ENCODE peak calls at places on chromosomes 3 and 15, in five cellular contexts. T is HepG2, G is heart left ventricle, I is mesenchymal stem cell, X is upper lobe of left lung. S is an unnamed sample. For H3K4me1, the result is how much of the 10 kb centered on the place peaks cover.

GRCh38 chr15:101378879-101379278 is 83.8 kb upstream of the SNRPA1 start:
- DNase-seq in T (no peak), G (no peak), I (no peak), X (no peak), S (no peak)

GRCh38 chr15:83746231-83746630 is 92.3 kb downstream of the ADAMTSL3 start:
- DNase-seq in T (no peak), G (no peak), I (no peak), X (no peak), S (no peak)

GRCh38 chr15:48520376-48521155 is 124.9 kb downstream of the FBN1 start:
- DNase-seq in T (peak), G (no peak), I (no peak), X (peak), S (no peak)

GRCh38 chr3:98367464-98368246 is 14.0 kb downstream of the OR5K4 start:
- DNase-seq in T (no peak), G (no peak), I (no peak), X (no peak), S (no peak)

GRCh38 chr15:82540984-82541431 is 751 bp upstream of the RPS17 start:
- DNase-seq in T (no peak), G (no peak), I (no peak), X (peak), S (peak)

GRCh38 chr3:71978150-71978721 is 193.3 kb upstream of the PROK2 start:
- DNase-seq in T (no peak), G (no peak), I (no peak), X (no peak), S (no peak)

GRCh38 chr15:62506217-62506805 is 341.2 kb upstream of the C2CD4B start:
- DNase-seq in T (peak), G (no peak), I (peak), X (no peak), S (no peak)

GRCh38 chr3:187943677-187944390 is 198.6 kb upstream of the BCL6 start:
- DNase-seq in T (peak), G (no peak), I (no peak), X (no peak), S (no peak)

GRCh38 chr15:99706557-99707303 is 26.5 kb downstream of the LYSMD4 start:
- DNase-seq in T (no peak), G (no peak), I (peak), X (no peak), S (no peak)

GRCh38 chr15:33402640-33403039 is 91.9 kb downstream of the RYR3 start:
- DNase-seq in T (no peak), G (no peak), I (no peak), X (no peak), S (no peak)

GRCh38 chr15:36458406-36458805 is 121.0 kb upstream of the CDIN1 start:
- DNase-seq in T (no peak), G (no peak), I (no peak), X (no peak), S (no peak)

GRCh38 chr3:5390221-5390620 is 202.7 kb downstream of the EDEM1 start:
- DNase-seq in T (no peak), G (no peak), I (no peak), X (no peak), S (no peak)

GRCh38 chr3:41900265-41900664 is 61.6 kb downstream of the ULK4 start:
- DNase-seq in T (no peak), G (no peak), I (peak), X (no peak), S (no peak)

GRCh38 chr15:30044377-30044776 is 38.4 kb upstream of the GOLGA8J start:
- DNase-seq in T (no peak), G (no peak), I (no peak), X (peak), S (no peak)

GRCh38 chr3:141405581-141405980 is 37.3 kb downstream of the ZBTB38 start:
- DNase-seq in T (no peak), G (no peak), I (no peak), X (no peak), S (no peak)

GRCh38 chr3:98343647-98344507 is 9.8 kb upstream of the OR5K4 start:
- DNase-seq in T (peak), G (no peak), I (peak), X (no peak), S (no peak)

GRCh38 chr3:72657666-72658065 is 190.6 kb downstream of the SHQ1 start:
- DNase-seq in T (peak), G (no peak), I (no peak), X (no peak), S (no peak)

GRCh38 chr15:90315276-90315982 is 36.7 kb upstream of the ZNF774 start:
- DNase-seq in T (peak), G (peak), I (peak), X (no peak), S (no peak)

GRCh38 chr3:175288616-175289015 is 429.5 kb downstream of the NAALADL2 start:
- DNase-seq in T (no peak), G (no peak), I (no peak), X (no peak), S (no peak)

GRCh38 chr3:70078778-70079177 is 79.2 kb downstream of the SAMMSON start:
- DNase-seq in T (no peak), G (no peak), I (no peak), X (no peak), S (no peak)

GRCh38 chr3:63193647-63194046 is 84.5 kb upstream of the SYNPR start:
- DNase-seq in T (peak), G (no peak), I (no peak), X (no peak), S (no peak)

GRCh38 chr15:23518104-23518503 is 47.4 kb upstream of the MKRN3 start:
- DNase-seq in T (no peak), G (no peak), I (no peak), X (no peak), S (no peak)

GRCh38 chr3:157190242-157190876 is 30.4 kb upstream of the CCNL1 start:
- DNase-seq in T (no peak), G (no peak), I (no peak), X (no peak), S (no peak)

GRCh38 chr15:29136815-29137214 is 132.8 kb downstream of the NSMCE3 start:
- DNase-seq in T (no peak), G (no peak), I (no peak), X (no peak), S (peak)

GRCh38 chr3:2883292-2883691 is 226.9 kb downstream of the IL5RA start:
- DNase-seq in T (no peak), G (no peak), I (no peak), X (no peak), S (no peak)

GRCh38 chr3:111738238-111738637 is 120.8 kb upstream of the PHLDB2 start:
- DNase-seq in T (no peak), G (no peak), I (peak), X (no peak), S (no peak)

GRCh38 chr15:31481157-31481556 is 154.5 kb downstream of the KLF13 start:
- DNase-seq in T (no peak), G (no peak), I (no peak), X (no peak), S (no peak)

GRCh38 chr3:95302044-95302443 is 1239.2 kb downstream of the NSUN3 start:
- DNase-seq in T (peak), G (no peak), I (peak), X (no peak), S (no peak)

GRCh38 chr3:184781801-184782200 is 30.2 kb upstream of the VPS8 start:
- DNase-seq in T (no peak), G (no peak), I (no peak), X (no peak), S (no peak)

GRCh38 chr3:184783309-184783708 is 28.7 kb upstream of the VPS8 start:
- DNase-seq in T (no peak), G (no peak), I (no peak), X (no peak), S (peak)

GRCh38 chr3:184786271-184787010 is 25.5 kb upstream of the VPS8 start:
- DNase-seq in T (no peak), G (peak), I (peak), X (no peak), S (no peak)

GRCh38 chr3:184785856-184786255 is 26.1 kb upstream of the VPS8 start:
- DNase-seq in T (no peak), G (no peak), I (no peak), X (peak), S (no peak)

GRCh38 chr3:184785106-184785505 is 26.9 kb upstream of the VPS8 start:
- DNase-seq in T (no peak), G (no peak), I (no peak), X (no peak), S (no peak)
- H3K27ac ChIP-seq in T (no peak), G (no peak), I (no peak), X (no peak), S (no peak)

DNA sequence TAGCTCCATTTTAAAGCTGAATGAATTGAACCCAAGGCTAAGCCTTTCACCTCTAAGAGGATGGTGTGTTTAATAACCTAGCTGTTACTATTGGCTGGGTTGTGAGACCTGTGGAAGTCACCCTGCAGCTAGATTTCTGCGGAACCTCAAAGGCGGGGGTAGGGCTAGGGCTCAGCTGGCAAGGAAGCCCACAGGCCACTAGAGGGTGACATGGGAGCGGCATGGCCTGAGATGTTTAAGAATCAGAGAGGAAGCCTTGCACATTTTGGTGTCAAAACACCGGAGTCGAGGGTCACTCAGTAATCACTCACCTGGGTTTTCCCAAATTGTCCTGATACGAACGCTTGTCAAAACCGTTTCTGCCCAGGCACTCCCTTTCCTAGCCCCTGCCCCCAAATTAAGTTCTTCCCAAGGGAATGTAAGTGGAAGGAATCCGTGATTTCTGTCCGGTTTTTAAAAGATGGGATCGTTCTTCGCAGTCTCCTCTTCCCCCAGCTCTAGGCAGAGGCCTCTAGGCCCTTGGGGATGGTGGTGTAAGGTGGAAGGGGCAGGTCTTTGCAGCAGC is 3.8 kb upstream of the ACAD9 start:
- DNase-seq in T (peak), G (peak), I (peak), X (no peak), S (no peak)
- H3K4me3 ChIP-seq in T (no peak), G (no peak), I (no peak), X (no peak), S (no peak)

GRCh38 chr3:57983734-57984518 is 24.3 kb upstream of the FLNB start:
- DNase-seq in T (peak), G (peak), I (peak), X (no peak), S (no peak)

GRCh38 chr3:57982561-57983243 is 25.5 kb upstream of the FLNB start:
- DNase-seq in T (no peak), G (no peak), I (no peak), X (no peak), S (no peak)

GRCh38 chr3:57981483-57982087 is 26.6 kb upstream of the FLNB start:
- DNase-seq in T (no peak), G (no peak), I (peak), X (peak), S (no peak)

GRCh38 chr3:57977755-57978715 is 30.2 kb upstream of the FLNB start:
- DNase-seq in T (peak), G (no peak), I (no peak), X (no peak), S (no peak)

GRCh38 chr3:57980416-57980815 is 27.8 kb upstream of the FLNB start:
- DNase-seq in T (no peak), G (no peak), I (no peak), X (no peak), S (no peak)
- H3K4me1 ChIP-seq in T (half or more), G (under half), I (under half), X (under half), S (under half)

GRCh38 chr3:149277338-149277813 is 55.7 kb upstream of the CP start:
- DNase-seq in T (peak), G (no peak), I (peak), X (no peak), S (no peak)
- H3K27ac ChIP-seq in T (no peak), G (no peak), I (peak), X (peak), S (peak)

DNA sequence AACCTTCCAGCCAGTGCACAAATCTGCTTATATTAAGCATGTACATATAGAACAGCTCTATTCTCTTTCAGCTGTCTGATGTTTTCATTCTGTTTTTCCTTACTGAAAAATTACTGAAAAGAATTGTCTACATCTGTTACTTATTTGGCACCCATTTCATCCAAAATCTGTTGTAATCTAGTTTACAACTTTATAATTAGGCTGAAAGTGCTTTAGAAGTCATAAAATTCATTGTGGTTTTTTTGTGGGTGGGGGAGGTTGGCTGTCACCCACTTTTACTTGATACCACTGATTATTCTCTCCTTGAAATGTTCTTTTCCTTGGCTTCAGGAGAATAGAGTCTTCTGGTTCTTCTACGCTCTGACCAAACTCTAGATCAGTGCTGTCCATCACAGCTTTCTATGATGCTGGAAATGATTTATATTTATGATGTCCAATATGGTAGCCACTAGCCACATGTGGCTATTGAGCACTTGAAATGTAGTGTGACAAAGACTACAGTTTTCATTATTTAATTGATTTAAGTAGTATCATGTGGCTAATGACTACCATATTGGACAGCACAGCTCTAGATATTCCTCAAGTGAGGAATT is 2.7 kb downstream of the LNP1 start:
- DNase-seq in T (no peak), G (no peak), I (no peak), X (no peak), S (no peak)
- H3K4me3 ChIP-seq in T (peak), G (no peak), I (no peak), X (no peak), S (no peak)

DNA sequence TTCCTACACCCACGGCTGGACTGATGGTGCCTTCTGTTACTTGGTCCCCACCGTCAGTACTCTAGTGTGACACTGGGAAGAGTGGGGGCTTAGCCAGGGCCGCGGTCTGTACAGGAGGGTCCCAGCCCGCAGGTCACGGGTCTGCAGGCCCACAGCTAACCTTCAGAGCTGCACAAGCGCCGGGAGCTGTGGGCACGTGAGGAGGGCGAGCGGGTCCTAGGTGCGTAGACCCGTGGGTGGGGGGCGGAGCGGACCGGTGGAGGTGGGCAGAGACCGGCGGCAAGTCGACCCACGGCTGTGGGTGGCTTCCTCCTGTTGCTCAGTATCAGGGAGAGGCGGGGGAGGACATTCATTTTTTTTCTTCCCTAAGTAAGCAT is 1.2 kb downstream of the TNFAIP8L3 start:
- DNase-seq in T (no peak), G (no peak), I (no peak), X (no peak), S (no peak)
- H3K4me1 ChIP-seq in T (under half), G (under half), I (under half), X (under half), S (under half)

DNA sequence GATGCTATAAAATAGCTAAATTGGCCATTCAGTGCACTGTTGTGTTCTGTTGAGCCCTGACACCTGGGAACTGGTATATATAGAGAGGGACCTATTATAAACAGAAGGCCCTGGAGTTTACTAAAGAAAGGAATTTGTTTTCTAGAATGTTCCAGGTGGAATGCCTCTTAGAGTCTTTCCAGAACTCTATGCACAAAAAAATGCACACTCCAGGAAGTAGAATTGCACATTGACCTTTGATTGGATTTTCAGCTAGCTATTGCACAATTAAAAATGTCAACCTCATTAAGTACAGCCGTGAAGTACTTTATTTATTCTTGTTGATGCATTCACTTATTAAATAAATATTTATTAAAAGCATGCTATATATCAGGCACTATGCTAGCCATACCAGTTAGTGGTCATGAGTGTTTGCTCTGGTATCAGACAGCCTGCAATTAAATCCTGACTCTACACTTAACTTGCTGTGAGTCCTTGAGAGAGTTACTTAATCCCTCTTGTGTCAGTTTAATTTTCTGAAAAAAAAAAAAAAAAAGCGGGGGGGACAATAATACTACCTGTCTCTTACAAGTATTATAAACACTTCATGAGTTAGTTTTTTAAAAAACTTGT is 40.8 kb downstream of the NDUFB4 start:
- DNase-seq in T (no peak), G (no peak), I (no peak), X (no peak), S (no peak)
- H3K27ac ChIP-seq in T (no peak), G (no peak), I (no peak), X (peak), S (no peak)

GRCh38 chr15:75177360-75178071 is 24.2 kb upstream of the C15orf39 start:
- DNase-seq in T (no peak), G (no peak), I (peak), X (no peak), S (no peak)
- H3K4me3 ChIP-seq in T (peak), G (no peak), I (no peak), X (no peak), S (no peak)

S was measured in upper lobe of right lung.